ENCODE peak calls at places on chromosomes 16 and 17, in nine cellular contexts. One of them, this sample, is unnamed.

GRCh38 chr17:77061711-77062110 is 79.1 kb upstream of the SEC14L1 start:
- DNase-seq in AG04450: no peak
- DNase-seq in uterus: peak
- DNase-seq in heart left ventricle: no peak
- DNase-seq in dorsolateral prefrontal cortex: no peak
- DNase-seq in GM13977: no peak
- DNase-seq in anterior cingulate cortex: no peak
- DNase-seq in MV-4-11: no peak
- DNase-seq in DMS79: peak
- DNase-seq in this sample: no peak

GRCh38 chr16:14564881-14565687 is 65.0 kb downstream of the PARN start:
- DNase-seq in anterior cingulate cortex: no peak
- DNase-seq in AG04450: no peak
- DNase-seq in MV-4-11: peak
- DNase-seq in dorsolateral prefrontal cortex: no peak
- DNase-seq in heart left ventricle: no peak
- DNase-seq in DMS79: peak
- DNase-seq in uterus: no peak
- DNase-seq in GM13977: no peak
- DNase-seq in this sample: peak

GRCh38 chr16:81693047-81693446 is 86.0 kb upstream of the PLCG2 start:
- DNase-seq in AG04450: no peak
- DNase-seq in heart left ventricle: no peak
- DNase-seq in dorsolateral prefrontal cortex: no peak
- DNase-seq in GM13977: no peak
- DNase-seq in DMS79: no peak
- DNase-seq in uterus: no peak
- DNase-seq in MV-4-11: no peak
- DNase-seq in anterior cingulate cortex: peak
- DNase-seq in this sample: no peak

GRCh38 chr17:62797959-62798358 is 10.2 kb downstream of the MARCHF10 start:
- DNase-seq in GM13977: no peak
- DNase-seq in anterior cingulate cortex: no peak
- DNase-seq in AG04450: no peak
- DNase-seq in uterus: no peak
- DNase-seq in dorsolateral prefrontal cortex: no peak
- DNase-seq in MV-4-11: no peak
- DNase-seq in heart left ventricle: no peak
- DNase-seq in DMS79: no peak
- DNase-seq in this sample: no peak

GRCh38 chr17:8698142-8699050 is 46.2 kb downstream of the CCDC42 start:
- DNase-seq in MV-4-11: no peak
- DNase-seq in heart left ventricle: peak
- DNase-seq in uterus: peak
- DNase-seq in DMS79: no peak
- DNase-seq in anterior cingulate cortex: peak
- DNase-seq in dorsolateral prefrontal cortex: peak
- DNase-seq in AG04450: peak
- DNase-seq in GM13977: no peak
- DNase-seq in this sample: no peak

GRCh38 chr16:86129541-86129940 is 230.6 kb downstream of the IRF8 start:
- DNase-seq in heart left ventricle: no peak
- DNase-seq in MV-4-11: no peak
- DNase-seq in GM13977: no peak
- DNase-seq in DMS79: no peak
- DNase-seq in dorsolateral prefrontal cortex: no peak
- DNase-seq in AG04450: peak
- DNase-seq in anterior cingulate cortex: no peak
- DNase-seq in uterus: no peak
- DNase-seq in this sample: no peak

GRCh38 chr17:78359216-78359935 is 501 bp downstream of the SOCS3 start:
- DNase-seq in anterior cingulate cortex: no peak
- DNase-seq in MV-4-11: no peak
- DNase-seq in GM13977: no peak
- DNase-seq in dorsolateral prefrontal cortex: no peak
- DNase-seq in uterus: no peak
- DNase-seq in heart left ventricle: no peak
- DNase-seq in AG04450: no peak
- DNase-seq in DMS79: no peak
- DNase-seq in this sample: no peak

GRCh38 chr17:4950757-4951204 is at the start of gene ENO3:
- DNase-seq in uterus: no peak
- DNase-seq in AG04450: no peak
- DNase-seq in anterior cingulate cortex: no peak
- DNase-seq in dorsolateral prefrontal cortex: no peak
- DNase-seq in heart left ventricle: no peak
- DNase-seq in GM13977: no peak
- DNase-seq in DMS79: no peak
- DNase-seq in MV-4-11: no peak
- DNase-seq in this sample: no peak

GRCh38 chr17:21208352-21208751 is 5.6 kb downstream of the TMEM11 start:
- DNase-seq in AG04450: no peak
- DNase-seq in heart left ventricle: no peak
- DNase-seq in DMS79: no peak
- DNase-seq in MV-4-11: no peak
- DNase-seq in uterus: no peak
- DNase-seq in dorsolateral prefrontal cortex: no peak
- DNase-seq in GM13977: no peak
- DNase-seq in anterior cingulate cortex: no peak
- DNase-seq in this sample: no peak

GRCh38 chr17:39626171-39626670 is 531 bp upstream of the PPP1R1B start:
- DNase-seq in dorsolateral prefrontal cortex: no peak
- DNase-seq in DMS79: no peak
- DNase-seq in AG04450: no peak
- DNase-seq in uterus: no peak
- DNase-seq in heart left ventricle: no peak
- DNase-seq in GM13977: no peak
- DNase-seq in anterior cingulate cortex: no peak
- DNase-seq in MV-4-11: no peak
- DNase-seq in this sample: no peak

GRCh38 chr16:4053663-4054479 is 62.4 kb downstream of the ADCY9 start:
- DNase-seq in dorsolateral prefrontal cortex: no peak
- DNase-seq in uterus: peak
- DNase-seq in GM13977: no peak
- DNase-seq in heart left ventricle: no peak
- DNase-seq in DMS79: peak
- DNase-seq in MV-4-11: peak
- DNase-seq in anterior cingulate cortex: no peak
- DNase-seq in AG04450: peak
- DNase-seq in this sample: no peak

GRCh38 chr17:72725432-72726068 is 366.9 kb downstream of the SLC39A11 start:
- DNase-seq in anterior cingulate cortex: peak
- DNase-seq in uterus: no peak
- DNase-seq in DMS79: no peak
- DNase-seq in heart left ventricle: peak
- DNase-seq in MV-4-11: peak
- DNase-seq in dorsolateral prefrontal cortex: peak
- DNase-seq in AG04450: no peak
- DNase-seq in GM13977: peak
- DNase-seq in this sample: peak

GRCh38 chr16:31301708-31302400 is 42.1 kb downstream of the ITGAM start:
- DNase-seq in dorsolateral prefrontal cortex: no peak
- DNase-seq in uterus: no peak
- DNase-seq in anterior cingulate cortex: no peak
- DNase-seq in AG04450: no peak
- DNase-seq in DMS79: no peak
- DNase-seq in GM13977: no peak
- DNase-seq in heart left ventricle: no peak
- DNase-seq in MV-4-11: peak
- DNase-seq in this sample: no peak

GRCh38 chr17:15475620-15476354 is 8.4 kb upstream of the CDRT4 start:
- DNase-seq in GM13977: no peak
- DNase-seq in anterior cingulate cortex: no peak
- DNase-seq in uterus: no peak
- DNase-seq in DMS79: no peak
- DNase-seq in heart left ventricle: no peak
- DNase-seq in MV-4-11: no peak
- DNase-seq in dorsolateral prefrontal cortex: no peak
- DNase-seq in AG04450: no peak
- DNase-seq in this sample: no peak

GRCh38 chr16:24820522-24820921 is 25.2 kb upstream of the SLC5A11 start:
- DNase-seq in dorsolateral prefrontal cortex: no peak
- DNase-seq in heart left ventricle: no peak
- DNase-seq in MV-4-11: peak
- DNase-seq in DMS79: no peak
- DNase-seq in AG04450: no peak
- DNase-seq in anterior cingulate cortex: no peak
- DNase-seq in uterus: no peak
- DNase-seq in GM13977: no peak
- DNase-seq in this sample: no peak

GRCh38 chr16:19598805-19599204 is 43.3 kb downstream of the VPS35L start:
- DNase-seq in dorsolateral prefrontal cortex: no peak
- DNase-seq in MV-4-11: no peak
- DNase-seq in anterior cingulate cortex: no peak
- DNase-seq in AG04450: no peak
- DNase-seq in uterus: no peak
- DNase-seq in heart left ventricle: no peak
- DNase-seq in DMS79: no peak
- DNase-seq in GM13977: no peak
- DNase-seq in this sample: no peak

GRCh38 chr17:83155128-83156081 is 76.0 kb downstream of the METRNL start:
- DNase-seq in anterior cingulate cortex: no peak
- DNase-seq in dorsolateral prefrontal cortex: no peak
- DNase-seq in AG04450: no peak
- DNase-seq in GM13977: no peak
- DNase-seq in MV-4-11: peak
- DNase-seq in DMS79: no peak
- DNase-seq in uterus: peak
- DNase-seq in heart left ventricle: no peak
- DNase-seq in this sample: no peak

GRCh38 chr17:52546990-52547389 is 388.5 kb upstream of the CA10 start:
- DNase-seq in GM13977: no peak
- DNase-seq in uterus: no peak
- DNase-seq in AG04450: no peak
- DNase-seq in anterior cingulate cortex: no peak
- DNase-seq in dorsolateral prefrontal cortex: no peak
- DNase-seq in DMS79: no peak
- DNase-seq in MV-4-11: no peak
- DNase-seq in heart left ventricle: no peak
- DNase-seq in this sample: no peak

GRCh38 chr17:9931144-9931543 is 26.1 kb upstream of the RCVRN start:
- DNase-seq in MV-4-11: no peak
- DNase-seq in DMS79: no peak
- DNase-seq in GM13977: no peak
- DNase-seq in dorsolateral prefrontal cortex: no peak
- DNase-seq in heart left ventricle: no peak
- DNase-seq in uterus: no peak
- DNase-seq in anterior cingulate cortex: no peak
- DNase-seq in AG04450: no peak
- DNase-seq in this sample: no peak

GRCh38 chr17:12726131-12726530 is 60.4 kb downstream of the MYOCD start:
- DNase-seq in DMS79: no peak
- DNase-seq in uterus: no peak
- DNase-seq in dorsolateral prefrontal cortex: no peak
- DNase-seq in anterior cingulate cortex: no peak
- DNase-seq in GM13977: no peak
- DNase-seq in heart left ventricle: no peak
- DNase-seq in AG04450: no peak
- DNase-seq in MV-4-11: no peak
- DNase-seq in this sample: no peak

GRCh38 chr17:66185842-66186241 is 6.1 kb downstream of the CEP112 start:
- DNase-seq in AG04450: no peak
- DNase-seq in GM13977: no peak
- DNase-seq in dorsolateral prefrontal cortex: no peak
- DNase-seq in MV-4-11: no peak
- DNase-seq in anterior cingulate cortex: no peak
- DNase-seq in heart left ventricle: no peak
- DNase-seq in uterus: no peak
- DNase-seq in DMS79: no peak
- DNase-seq in this sample: no peak

GRCh38 chr16:55480228-55480655 is 1.2 kb downstream of the MMP2 start:
- DNase-seq in DMS79: no peak
- DNase-seq in anterior cingulate cortex: peak
- DNase-seq in heart left ventricle: peak
- DNase-seq in MV-4-11: peak
- DNase-seq in dorsolateral prefrontal cortex: no peak
- DNase-seq in uterus: peak
- DNase-seq in AG04450: peak
- DNase-seq in GM13977: no peak
- DNase-seq in this sample: no peak

GRCh38 chr16:77696149-77696548 is 26.2 kb upstream of the NUDT7 start:
- DNase-seq in uterus: no peak
- DNase-seq in heart left ventricle: no peak
- DNase-seq in anterior cingulate cortex: no peak
- DNase-seq in AG04450: no peak
- DNase-seq in dorsolateral prefrontal cortex: no peak
- DNase-seq in DMS79: no peak
- DNase-seq in MV-4-11: peak
- DNase-seq in GM13977: no peak
- DNase-seq in this sample: no peak

GRCh38 chr16:8966781-8967436 is 3.2 kb upstream of the USP7 start:
- DNase-seq in MV-4-11: peak
- DNase-seq in uterus: no peak
- DNase-seq in anterior cingulate cortex: no peak
- DNase-seq in DMS79: no peak
- DNase-seq in heart left ventricle: no peak
- DNase-seq in GM13977: no peak
- DNase-seq in dorsolateral prefrontal cortex: no peak
- DNase-seq in AG04450: no peak
- DNase-seq in this sample: no peak

GRCh38 chr17:50100921-50101345 is 5.8 kb downstream of the PDK2 start:
- DNase-seq in MV-4-11: no peak
- DNase-seq in anterior cingulate cortex: peak
- DNase-seq in AG04450: no peak
- DNase-seq in GM13977: no peak
- DNase-seq in heart left ventricle: no peak
- DNase-seq in uterus: no peak
- DNase-seq in dorsolateral prefrontal cortex: peak
- DNase-seq in DMS79: peak
- DNase-seq in this sample: no peak

GRCh38 chr16:89004209-89004831 is 27.3 kb upstream of the CBFA2T3 start:
- DNase-seq in GM13977: no peak
- DNase-seq in DMS79: no peak
- DNase-seq in heart left ventricle: peak
- DNase-seq in anterior cingulate cortex: no peak
- DNase-seq in uterus: no peak
- DNase-seq in dorsolateral prefrontal cortex: no peak
- DNase-seq in AG04450: no peak
- DNase-seq in MV-4-11: no peak
- DNase-seq in this sample: no peak

GRCh38 chr17:64259436-64259835 is 3.6 kb downstream of the TEX2 start:
- DNase-seq in AG04450: no peak
- DNase-seq in uterus: no peak
- DNase-seq in DMS79: no peak
- DNase-seq in GM13977: no peak
- DNase-seq in anterior cingulate cortex: no peak
- DNase-seq in dorsolateral prefrontal cortex: no peak
- DNase-seq in MV-4-11: no peak
- DNase-seq in heart left ventricle: no peak
- DNase-seq in this sample: no peak

GRCh38 chr16:23424292-23424958 is 28.6 kb downstream of the COG7 start:
- DNase-seq in AG04450: no peak
- DNase-seq in anterior cingulate cortex: no peak
- DNase-seq in GM13977: no peak
- DNase-seq in MV-4-11: no peak
- DNase-seq in heart left ventricle: no peak
- DNase-seq in uterus: no peak
- DNase-seq in DMS79: peak
- DNase-seq in dorsolateral prefrontal cortex: no peak
- DNase-seq in this sample: no peak

GRCh38 chr17:57588086-57588485 is 157.0 kb downstream of the CCDC182 start:
- DNase-seq in dorsolateral prefrontal cortex: no peak
- DNase-seq in anterior cingulate cortex: no peak
- DNase-seq in uterus: no peak
- DNase-seq in MV-4-11: no peak
- DNase-seq in DMS79: no peak
- DNase-seq in GM13977: no peak
- DNase-seq in heart left ventricle: no peak
- DNase-seq in AG04450: no peak
- DNase-seq in this sample: no peak

GRCh38 chr16:81716478-81717210 is 62.4 kb upstream of the PLCG2 start:
- DNase-seq in GM13977: peak
- DNase-seq in DMS79: no peak
- DNase-seq in heart left ventricle: no peak
- DNase-seq in AG04450: no peak
- DNase-seq in MV-4-11: no peak
- DNase-seq in dorsolateral prefrontal cortex: no peak
- DNase-seq in uterus: no peak
- DNase-seq in anterior cingulate cortex: no peak
- DNase-seq in this sample: no peak